ENCODE peak calls at places on chromosomes 7 and 10, in four cellular contexts. One of them, this sample, is unnamed.

GRCh38 chr7:27793780-27794179 is 53.8 kb downstream of the TAX1BP1 start:
- DNase-seq in SK-N-SH: no peak
- DNase-seq in WTC11: no peak
- DNase-seq in K562: no peak
- DNase-seq in this sample: no peak

GRCh38 chr7:128913856-128914565 is 3.5 kb upstream of the KCP start:
- DNase-seq in SK-N-SH: peak
- DNase-seq in WTC11: no peak
- DNase-seq in K562: no peak
- DNase-seq in this sample: no peak

GRCh38 chr7:71694678-71695077 is 562.7 kb downstream of the GALNT17 start:
- DNase-seq in SK-N-SH: no peak
- DNase-seq in WTC11: no peak
- DNase-seq in K562: no peak
- DNase-seq in this sample: no peak

GRCh38 chr7:5636446-5636835 is 145.0 kb downstream of the RNF216 start:
- DNase-seq in SK-N-SH: no peak
- DNase-seq in WTC11: no peak
- DNase-seq in K562: no peak
- DNase-seq in this sample: no peak

GRCh38 chr7:93890464-93891068 is at the start of gene TFPI2:
- DNase-seq in SK-N-SH: peak
- DNase-seq in WTC11: peak
- DNase-seq in K562: no peak
- DNase-seq in this sample: no peak

GRCh38 chr10:75401569-75402485 is at the start of gene ZNF503:
- DNase-seq in SK-N-SH: peak
- DNase-seq in WTC11: peak
- DNase-seq in K562: peak
- DNase-seq in this sample: peak

GRCh38 chr10:4688620-4689019 is 137.4 kb upstream of the AKR1E2 start:
- DNase-seq in SK-N-SH: no peak
- DNase-seq in WTC11: no peak
- DNase-seq in K562: no peak
- DNase-seq in this sample: no peak

GRCh38 chr7:26293569-26294308 is 2.1 kb downstream of the SNX10 start:
- DNase-seq in SK-N-SH: no peak
- DNase-seq in WTC11: no peak
- DNase-seq in K562: no peak
- DNase-seq in this sample: peak

GRCh38 chr7:94696981-94697670 is 41.2 kb upstream of the SGCE start:
- DNase-seq in SK-N-SH: no peak
- DNase-seq in WTC11: no peak
- DNase-seq in K562: no peak
- DNase-seq in this sample: no peak

GRCh38 chr7:18895456-18895855 is 222.0 kb downstream of the TWIST1 start:
- DNase-seq in SK-N-SH: no peak
- DNase-seq in WTC11: no peak
- DNase-seq in K562: no peak
- DNase-seq in this sample: no peak

GRCh38 chr10:110274629-110275028 is 30.1 kb downstream of the SMNDC1 start:
- DNase-seq in SK-N-SH: no peak
- DNase-seq in WTC11: no peak
- DNase-seq in K562: no peak
- DNase-seq in this sample: no peak

GRCh38 chr10:7441395-7442161 is 30.7 kb upstream of the SFMBT2 start:
- DNase-seq in SK-N-SH: no peak
- DNase-seq in WTC11: no peak
- DNase-seq in K562: no peak
- DNase-seq in this sample: no peak

GRCh38 chr10:7445474-7446135 is 34.8 kb upstream of the SFMBT2 start:
- DNase-seq in SK-N-SH: no peak
- DNase-seq in WTC11: no peak
- DNase-seq in K562: no peak
- DNase-seq in this sample: no peak

GRCh38 chr10:7449063-7449695 is 38.3 kb upstream of the SFMBT2 start:
- DNase-seq in SK-N-SH: no peak
- DNase-seq in WTC11: no peak
- DNase-seq in K562: no peak
- DNase-seq in this sample: no peak

GRCh38 chr10:7444576-7445226 is 33.9 kb upstream of the SFMBT2 start:
- DNase-seq in SK-N-SH: peak
- DNase-seq in WTC11: no peak
- DNase-seq in K562: no peak
- DNase-seq in this sample: no peak
- TF ChIP-seq USF1 in SK-N-SH: no peak
- TF ChIP-seq USF1 in WTC11: no peak
- TF ChIP-seq USF1 in K562: no peak
- TF ChIP-seq USF1 in this sample: no peak

GRCh38 chr7:140229101-140229525 is 52.3 kb upstream of the KDM7A start:
- DNase-seq in SK-N-SH: no peak
- DNase-seq in WTC11: no peak
- DNase-seq in K562: no peak
- DNase-seq in this sample: no peak

GRCh38 chr7:140230862-140231778 is 54.3 kb upstream of the KDM7A start:
- DNase-seq in SK-N-SH: peak
- DNase-seq in WTC11: peak
- DNase-seq in K562: peak
- DNase-seq in this sample: no peak

GRCh38 chr7:140231779-140232491 is 55.2 kb upstream of the KDM7A start:
- DNase-seq in SK-N-SH: no peak
- DNase-seq in WTC11: no peak
- DNase-seq in K562: no peak
- DNase-seq in this sample: no peak

GRCh38 chr7:140230517-140230861 is 53.7 kb upstream of the KDM7A start:
- DNase-seq in SK-N-SH: peak
- DNase-seq in WTC11: no peak
- DNase-seq in K562: peak
- DNase-seq in this sample: no peak

GRCh38 chr7:140229591-140230516 is 53.1 kb upstream of the KDM7A start:
- DNase-seq in SK-N-SH: no peak
- DNase-seq in WTC11: peak
- DNase-seq in K562: no peak
- DNase-seq in this sample: no peak
- TF ChIP-seq USF1 in SK-N-SH: no peak
- TF ChIP-seq USF1 in WTC11: no peak
- TF ChIP-seq USF1 in K562: no peak
- TF ChIP-seq USF1 in this sample: no peak

GRCh38 chr7:23276381-23276780 is 22.8 kb upstream of the MALSU1 start:
- DNase-seq in SK-N-SH: no peak
- DNase-seq in WTC11: peak
- DNase-seq in K562: no peak
- DNase-seq in this sample: no peak

GRCh38 chr7:23276947-23277346 is 22.2 kb upstream of the MALSU1 start:
- DNase-seq in SK-N-SH: no peak
- DNase-seq in WTC11: no peak
- DNase-seq in K562: no peak
- DNase-seq in this sample: no peak

GRCh38 chr7:23275906-23276305 is 23.2 kb upstream of the MALSU1 start:
- DNase-seq in SK-N-SH: no peak
- DNase-seq in WTC11: no peak
- DNase-seq in K562: no peak
- DNase-seq in this sample: no peak

GRCh38 chr7:23279819-23280525 is 19.2 kb upstream of the MALSU1 start:
- DNase-seq in SK-N-SH: no peak
- DNase-seq in WTC11: no peak
- DNase-seq in K562: no peak
- DNase-seq in this sample: no peak

GRCh38 chr7:23277359-23277989 is 21.7 kb upstream of the MALSU1 start:
- DNase-seq in SK-N-SH: peak
- DNase-seq in WTC11: no peak
- DNase-seq in K562: peak
- DNase-seq in this sample: peak
- TF ChIP-seq USF1 in SK-N-SH: no peak
- TF ChIP-seq USF1 in WTC11: no peak
- TF ChIP-seq USF1 in K562: no peak
- TF ChIP-seq USF1 in this sample: no peak

DNA sequence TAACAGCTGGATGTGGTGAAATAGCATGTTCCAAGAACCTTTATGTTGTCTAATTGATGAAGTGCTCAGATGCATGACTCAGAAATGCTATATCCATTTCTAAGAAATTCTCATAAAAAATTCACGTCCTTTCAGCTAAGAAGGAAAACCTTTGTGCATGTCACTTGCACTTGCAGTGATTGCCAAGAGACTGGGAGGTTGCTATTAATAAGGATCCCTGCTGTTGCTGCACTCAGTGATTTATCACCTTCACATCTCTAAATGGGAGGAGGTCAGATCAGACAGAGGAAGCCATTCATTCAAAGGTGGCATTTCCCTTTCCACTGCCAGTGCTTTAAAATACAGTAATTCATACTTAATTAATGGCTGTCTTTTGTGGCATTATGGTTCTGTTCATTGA is 89.5 kb downstream of the THSD7A start:
- DNase-seq in SK-N-SH: no peak
- DNase-seq in WTC11: no peak
- DNase-seq in K562: no peak
- DNase-seq in this sample: no peak
- TF ChIP-seq USF1 in SK-N-SH: no peak
- TF ChIP-seq USF1 in WTC11: no peak
- TF ChIP-seq USF1 in K562: no peak
- TF ChIP-seq USF1 in this sample: no peak

DNA sequence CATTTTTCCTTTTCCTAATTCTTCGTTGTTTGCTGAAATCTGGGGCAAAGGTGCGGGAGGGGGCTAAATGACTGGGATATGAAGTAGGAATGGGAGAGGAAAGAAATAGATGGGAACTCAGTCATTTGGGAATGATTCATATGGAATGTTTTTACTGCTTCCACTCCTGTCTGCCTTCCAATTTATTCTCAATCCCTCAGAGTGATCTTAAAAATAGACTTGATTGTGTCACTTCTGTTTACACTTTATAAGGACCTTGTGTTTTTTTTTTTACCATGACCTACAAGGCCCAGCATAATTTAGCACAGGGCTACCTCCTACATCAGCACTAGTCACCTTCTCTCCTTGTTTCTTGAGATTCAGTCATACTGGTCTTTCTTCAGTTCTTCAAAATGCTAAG is 97.9 kb downstream of the PTEN start:
- DNase-seq in SK-N-SH: no peak
- DNase-seq in WTC11: no peak
- DNase-seq in K562: no peak
- DNase-seq in this sample: no peak
- TF ChIP-seq USF1 in SK-N-SH: no peak
- TF ChIP-seq USF1 in WTC11: no peak
- TF ChIP-seq USF1 in K562: no peak
- TF ChIP-seq USF1 in this sample: no peak

GRCh38 chr7:130838738-130839137 is 104.7 kb upstream of the KLF14 start:
- DNase-seq in SK-N-SH: no peak
- DNase-seq in WTC11: no peak
- DNase-seq in K562: no peak
- DNase-seq in this sample: peak
- TF ChIP-seq USF1 in SK-N-SH: no peak
- TF ChIP-seq USF1 in WTC11: no peak
- TF ChIP-seq USF1 in K562: no peak
- TF ChIP-seq USF1 in this sample: no peak

This sample was measured in GM12878.